ENCODE peak calls at places on chromosomes 13 and 19, in four cellular contexts. B is heart left ventricle, X is right atrium auricular region, J is neuronal stem cell. F is an unnamed sample. For H3K4me1, the result is how much of the 10 kb centered on the place peaks cover.

GRCh38 chr19:6062274-6062673 is 48.0 kb downstream of the RFX2 start:
- DNase-seq in X (peak), J (no peak), B (peak), F (no peak)

GRCh38 chr19:7366701-7367420 is 18.1 kb downstream of the ARHGEF18 start:
- DNase-seq in X (no peak), J (no peak), B (no peak), F (no peak)

GRCh38 chr13:40452741-40453665 is 213.4 kb downstream of the FOXO1 start:
- DNase-seq in B (no peak), X (no peak), J (no peak), F (peak)

GRCh38 chr19:33052352-33052972 is 12.2 kb downstream of the RHPN2 start:
- DNase-seq in X (no peak), J (no peak), B (no peak), F (no peak)

GRCh38 chr19:32691952-32692726 is 518 bp downstream of the NUDT19 start:
- DNase-seq in B (peak), X (no peak), J (peak), F (no peak)

GRCh38 chr19:16509141-16510061 is 13.2 kb downstream of the C19orf44 start:
- DNase-seq in J (no peak), X (peak), B (peak), F (no peak)

GRCh38 chr13:31920301-31920818 is 111.2 kb upstream of the FRY start:
- DNase-seq in X (no peak), B (no peak), J (no peak), F (no peak)

GRCh38 chr19:34480971-34481821 is at the start of gene WTIP:
- DNase-seq in J (peak), B (peak), X (no peak), F (peak)

GRCh38 chr13:31012285-31013024 is 80.0 kb downstream of the TEX26 start:
- DNase-seq in X (no peak), J (no peak), B (no peak), F (no peak)

GRCh38 chr13:62512194-62513141 is 1096.8 kb upstream of the PCDH20 start:
- DNase-seq in J (peak), B (no peak), X (no peak), F (no peak)

GRCh38 chr19:45498411-45499195 is at the start of gene PPM1N:
- DNase-seq in J (no peak), B (no peak), X (no peak), F (no peak)

GRCh38 chr19:14648506-14648905 is 26.1 kb downstream of the ADGRE3 start:
- DNase-seq in J (no peak), X (no peak), B (no peak), F (no peak)

GRCh38 chr13:74557870-74558269 is 423.7 kb upstream of the KLF12 start:
- DNase-seq in B (no peak), X (no peak), J (no peak), F (no peak)

GRCh38 chr19:2680808-2681207 is 21.7 kb downstream of the GNG7 start:
- DNase-seq in B (no peak), J (no peak), X (no peak), F (no peak)

GRCh38 chr19:46296722-46297431 is at the start of gene HIF3A:
- DNase-seq in X (peak), B (peak), J (peak), F (no peak)

GRCh38 chr19:15684828-15685227 is 11.9 kb downstream of the CYP4F12 start:
- DNase-seq in J (no peak), B (no peak), X (no peak), F (no peak)

GRCh38 chr13:51885651-51886050 is 23.9 kb downstream of the CCDC70 start:
- DNase-seq in J (no peak), X (no peak), B (no peak), F (no peak)

DNA sequence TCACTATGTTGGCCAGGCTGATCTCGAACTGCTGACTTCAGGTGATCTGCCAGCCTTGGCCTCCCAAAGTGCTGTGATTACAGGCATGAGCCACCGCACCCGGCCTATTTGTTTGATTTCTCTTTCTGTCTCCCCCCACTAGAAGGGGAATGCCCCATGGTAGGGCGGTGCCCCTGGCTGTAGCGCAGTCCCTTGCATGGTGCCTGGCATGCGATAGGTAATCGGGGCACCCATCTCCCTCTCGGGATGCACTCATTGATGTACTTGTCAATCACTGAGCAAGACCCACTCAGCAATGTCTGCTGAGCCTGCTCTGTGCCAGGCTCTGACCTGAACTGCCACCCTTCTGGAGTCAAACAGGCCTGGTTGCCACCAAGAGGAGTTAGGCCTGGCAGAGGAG is 19.8 kb downstream of the DNM2 start:
- DNase-seq in B (no peak), J (no peak), X (no peak), F (no peak)
- H3K4me1 ChIP-seq in B (half or more), J (under half), X (under half), F (under half)

GRCh38 chr19:27741236-27741635 is 1471.7 kb downstream of the UQCRFS1 start:
- DNase-seq in J (no peak), X (peak), B (no peak), F (peak)

GRCh38 chr19:27740396-27740795 is 1472.6 kb downstream of the UQCRFS1 start:
- DNase-seq in X (peak), B (no peak), J (no peak), F (no peak)

GRCh38 chr19:27744926-27745844 is 1467.8 kb downstream of the UQCRFS1 start:
- DNase-seq in X (peak), J (no peak), B (peak), F (peak)

GRCh38 chr19:27738569-27739193 is 1474.3 kb downstream of the UQCRFS1 start:
- DNase-seq in B (no peak), X (no peak), J (no peak), F (no peak)

DNA sequence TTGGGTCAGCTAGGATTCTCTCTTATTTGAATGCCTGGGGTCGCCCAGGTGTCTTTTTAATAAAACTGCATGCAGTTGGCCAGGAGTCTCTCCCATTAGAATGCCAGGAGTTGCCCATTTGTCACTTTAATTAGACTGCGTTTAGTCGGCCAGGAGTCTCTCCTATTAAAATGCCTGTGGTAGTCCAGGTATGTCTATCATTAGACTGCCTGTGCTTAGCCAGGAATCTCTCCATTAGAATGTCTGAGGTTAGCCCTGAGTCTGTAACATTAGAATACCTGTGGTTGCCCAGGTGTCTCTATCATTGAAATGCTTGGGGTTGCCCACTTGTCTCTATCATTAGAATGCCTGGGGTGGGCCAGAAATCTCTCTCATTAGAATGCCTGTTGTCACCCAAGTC is 1470.9 kb downstream of the UQCRFS1 start:
- DNase-seq in B (no peak), J (no peak), X (no peak), F (no peak)
- H3K4me3 ChIP-seq in B (no peak), J (no peak), X (no peak), F (no peak)

GRCh38 chr19:1243768-1244692 is 2.5 kb downstream of the ATP5F1D start:
- DNase-seq in B (peak), J (no peak), X (peak), F (no peak)
- H3K4me1 ChIP-seq in B (half or more), J (under half), X (half or more), F (under half)

GRCh38 chr19:38877781-38878574 is at the start of gene RINL:
- DNase-seq in J (no peak), X (no peak), B (peak), F (no peak)
- H3K4me3 ChIP-seq in J (no peak), X (no peak), B (no peak), F (peak)